ENCODE peak calls at places on chromosomes 2 and 18, in five cellular contexts. O is activated CD4-positive, alpha-beta T cell treated with anti-CD3 and anti-CD28 coated beads, Interleukin-2, amount 50 U/mL, for 24 hours; R is endothelial cell; Q is NCI-H1092 treated with DMSO at 0.1 percent for 48 hours; D is A549. E is an unnamed sample.

GRCh38 chr18:39752351-39752750 is 2186.8 kb upstream of the CELF4 start:
- DNase-seq in O (no peak), R (no peak), Q (no peak), D (no peak), E (no peak)

GRCh38 chr2:24821433-24821891 is 28.2 kb downstream of the CENPO start:
- DNase-seq in O (no peak), R (no peak), Q (no peak), D (no peak), E (no peak)

GRCh38 chr2:37414470-37414949 is 70.1 kb downstream of the QPCT start:
- DNase-seq in O (no peak), R (no peak), Q (peak; percentile 41), D (peak; percentile 68), E (no peak)

GRCh38 chr2:159084395-159085370 is 116.2 kb downstream of the TANC1 start:
- DNase-seq in O (no peak), R (no peak), Q (no peak), D (no peak), E (no peak)

GRCh38 chr2:119197529-119198266 is 25.9 kb upstream of the STEAP3 start:
- DNase-seq in O (no peak), R (no peak), Q (no peak), D (no peak), E (no peak)

GRCh38 chr18:58297198-58297597 is 253.2 kb downstream of the NEDD4L start:
- DNase-seq in O (no peak), R (no peak), Q (no peak), D (no peak), E (no peak)

GRCh38 chr2:163664610-163665009 is 71.2 kb downstream of the FIGN start:
- DNase-seq in O (no peak), R (no peak), Q (no peak), D (peak; percentile 58), E (no peak)

GRCh38 chr2:228556707-228557106 is 375.2 kb upstream of the SPHKAP start:
- DNase-seq in O (no peak), R (no peak), Q (no peak), D (no peak), E (no peak)

GRCh38 chr2:183207110-183207509 is 82.9 kb downstream of the NUP35 start:
- DNase-seq in O (no peak), R (no peak), Q (no peak), D (no peak), E (no peak)

GRCh38 chr18:45222200-45222599 is 393.1 kb upstream of the SLC14A2 start:
- DNase-seq in O (no peak), R (no peak), Q (no peak), D (no peak), E (no peak)

GRCh38 chr2:212929116-212929515 is 222.3 kb downstream of the IKZF2 start:
- DNase-seq in O (no peak), R (no peak), Q (no peak), D (no peak), E (no peak)

E was measured in H1.